ENCODE peak calls at places on chromosomes 13 and 19, in six cellular contexts. Q, C, I, H, X and A are unnamed samples.

GRCh38 chr13:24680258-24680920 is at the start of gene ATP12A:
- DNase-seq in H (peak; percentile 90), C (no peak), X (no peak), Q (peak; percentile 59), I (no peak), A (no peak)

GRCh38 chr19:10431943-10432735 is 11.8 kb downstream of the PDE4A start:
- DNase-seq in Q (peak; percentile 68), I (no peak), H (peak; percentile 63), C (peak; percentile 87), X (no peak), A (no peak)

GRCh38 chr19:47176627-47177090 is 46.0 kb downstream of the SAE1 start:
- DNase-seq in X (no peak), C (no peak), I (no peak), H (no peak), Q (no peak), A (no peak)

GRCh38 chr13:50124536-50125305 is 109.5 kb downstream of the KCNRG start:
- DNase-seq in Q (peak; percentile 99), H (peak; percentile 87), C (peak; percentile 37), I (no peak), X (peak; percentile 33), A (no peak)

GRCh38 chr19:900302-901111 is 7.2 kb downstream of the RNU6-9 start:
- DNase-seq in X (no peak), I (no peak), C (peak; percentile 92), H (peak; percentile 66), Q (peak; percentile 87), A (no peak)

GRCh38 chr13:106232680-106233079 is 302.8 kb downstream of the EFNB2 start:
- DNase-seq in Q (no peak), C (no peak), X (no peak), I (no peak), H (no peak), A (no peak)

GRCh38 chr13:43145556-43145955 is 122.2 kb downstream of the DNAJC15 start:
- DNase-seq in C (no peak), X (no peak), H (no peak), I (no peak), Q (no peak), A (no peak)

GRCh38 chr19:47363758-47364529 is 14.8 kb downstream of the DHX34 start:
- DNase-seq in C (no peak), H (no peak), Q (peak; percentile 29), I (no peak), X (no peak), A (no peak)

GRCh38 chr19:2574971-2575630 is 99.2 kb downstream of the GADD45B start:
- DNase-seq in C (no peak), Q (no peak), H (no peak), X (no peak), I (no peak), A (no peak)

GRCh38 chr13:77370888-77371287 is 44.0 kb upstream of the MYCBP2 start:
- DNase-seq in X (no peak), C (no peak), I (no peak), Q (no peak), H (no peak), A (no peak)

DNA sequence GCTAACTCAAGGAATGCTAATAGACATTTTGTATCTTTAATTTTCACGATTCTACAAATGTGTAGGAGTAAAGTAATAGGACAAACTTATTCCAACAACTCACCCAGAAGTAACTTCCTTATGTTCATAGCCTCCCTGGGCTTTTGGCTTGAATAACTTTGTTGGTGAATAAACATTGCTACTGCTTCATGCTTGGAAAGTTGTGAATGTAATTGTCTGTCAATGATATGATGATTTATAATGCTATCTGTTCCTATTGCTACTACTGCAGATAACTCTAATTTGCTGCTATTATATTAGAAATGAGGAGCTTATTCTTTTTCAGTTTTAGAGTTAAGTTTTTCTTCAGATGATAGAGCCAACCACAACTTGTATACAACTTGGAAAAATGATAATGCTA is 307.7 kb downstream of the PCDH9 start:
- DNase-seq in H (no peak), Q (no peak), C (no peak), X (no peak), I (no peak), A (no peak)
- TF ChIP-seq SIN3A in H (no peak), Q (no peak), C (no peak), X (no peak), I (no peak), A (no peak)

GRCh38 chr19:41870401-41870873 is 6.6 kb upstream of the CD79A start:
- DNase-seq in H (no peak), C (no peak), X (no peak), I (no peak), Q (peak; percentile 22), A (no peak)

GRCh38 chr19:41869374-41869955 is 7.6 kb upstream of the CD79A start:
- DNase-seq in I (no peak), X (no peak), C (no peak), Q (no peak), H (no peak), A (no peak)

GRCh38 chr19:41872775-41873647 is 4.1 kb upstream of the CD79A start:
- DNase-seq in I (peak; percentile 63), H (peak; percentile 92), C (no peak), X (peak; percentile 72), Q (peak; percentile 72), A (peak; percentile 53)

GRCh38 chr19:41872384-41872774 is 4.7 kb upstream of the CD79A start:
- DNase-seq in C (no peak), H (no peak), Q (no peak), X (no peak), I (no peak), A (no peak)

DNA sequence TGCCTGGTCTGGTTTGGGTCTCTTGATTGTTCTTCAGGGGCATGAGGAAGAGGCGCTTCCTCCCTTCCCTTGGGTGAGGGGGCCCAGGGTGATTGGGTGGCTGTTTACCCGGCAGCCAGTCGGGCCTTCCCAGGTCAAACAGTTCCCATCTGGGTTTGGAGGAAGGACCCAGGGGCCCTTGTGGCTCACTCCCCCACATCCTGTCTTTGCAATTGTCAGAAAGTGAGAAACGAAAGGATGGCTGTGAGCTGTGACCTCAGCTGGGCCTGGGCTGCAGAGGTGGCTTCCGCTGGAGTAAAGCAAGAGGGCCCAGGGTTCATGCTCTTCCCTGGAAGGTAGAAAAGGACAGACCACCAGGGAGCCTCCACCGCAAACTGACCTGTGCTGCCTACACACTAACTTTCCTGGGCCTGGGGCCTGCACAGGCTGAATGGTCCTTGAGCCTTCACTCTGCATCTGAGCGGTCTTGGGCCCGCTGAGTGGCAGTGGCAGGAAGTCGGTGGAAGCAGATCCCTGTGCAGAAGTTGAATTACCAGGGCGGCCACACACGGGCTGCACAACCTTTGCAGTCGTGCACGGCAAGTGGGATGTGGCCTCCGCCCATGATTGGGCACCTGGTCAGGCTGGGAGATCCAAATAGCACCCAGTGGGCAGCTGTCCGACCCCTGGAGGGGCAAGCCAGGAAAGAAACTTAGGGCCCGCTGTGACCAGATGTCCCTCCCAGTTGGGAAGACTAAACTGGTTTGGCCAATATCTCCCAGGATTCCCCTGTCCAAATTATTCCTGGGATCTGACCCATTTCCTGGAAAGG is 5.3 kb upstream of the CD79A start:
- DNase-seq in I (no peak), C (no peak), X (no peak), Q (peak; percentile 19), H (no peak), A (no peak)
- H3K4me3 ChIP-seq in I (no peak overlapping the region), C (no peak overlapping the region), X (no peak overlapping the region), Q (no peak overlapping the region), H (no peak overlapping the region), A (no peak overlapping the region)

DNA sequence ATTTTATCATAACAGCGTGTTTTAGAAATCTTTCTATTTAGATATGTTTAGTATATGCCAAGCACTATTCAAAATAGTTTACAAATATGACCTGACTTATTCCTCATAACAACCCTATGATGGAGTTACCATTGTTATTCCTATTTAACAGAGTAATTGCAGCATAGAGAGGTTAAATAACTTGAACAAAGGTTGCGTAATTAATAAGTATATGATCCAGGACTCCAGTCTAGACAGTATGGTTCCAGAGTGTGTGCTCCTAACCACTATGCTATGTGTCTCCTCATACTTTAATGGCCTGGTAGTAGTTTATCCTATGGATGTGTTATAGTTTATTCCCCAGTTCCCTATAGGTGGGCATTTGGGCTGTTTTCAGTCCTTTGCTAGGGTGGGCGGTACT is 145.3 kb downstream of the PAN3 start:
- DNase-seq in C (no peak), I (no peak), Q (no peak), H (no peak), X (no peak), A (no peak)
- TF ChIP-seq SIN3A in C (no peak), I (no peak), Q (no peak), H (no peak), X (no peak), A (no peak)

DNA sequence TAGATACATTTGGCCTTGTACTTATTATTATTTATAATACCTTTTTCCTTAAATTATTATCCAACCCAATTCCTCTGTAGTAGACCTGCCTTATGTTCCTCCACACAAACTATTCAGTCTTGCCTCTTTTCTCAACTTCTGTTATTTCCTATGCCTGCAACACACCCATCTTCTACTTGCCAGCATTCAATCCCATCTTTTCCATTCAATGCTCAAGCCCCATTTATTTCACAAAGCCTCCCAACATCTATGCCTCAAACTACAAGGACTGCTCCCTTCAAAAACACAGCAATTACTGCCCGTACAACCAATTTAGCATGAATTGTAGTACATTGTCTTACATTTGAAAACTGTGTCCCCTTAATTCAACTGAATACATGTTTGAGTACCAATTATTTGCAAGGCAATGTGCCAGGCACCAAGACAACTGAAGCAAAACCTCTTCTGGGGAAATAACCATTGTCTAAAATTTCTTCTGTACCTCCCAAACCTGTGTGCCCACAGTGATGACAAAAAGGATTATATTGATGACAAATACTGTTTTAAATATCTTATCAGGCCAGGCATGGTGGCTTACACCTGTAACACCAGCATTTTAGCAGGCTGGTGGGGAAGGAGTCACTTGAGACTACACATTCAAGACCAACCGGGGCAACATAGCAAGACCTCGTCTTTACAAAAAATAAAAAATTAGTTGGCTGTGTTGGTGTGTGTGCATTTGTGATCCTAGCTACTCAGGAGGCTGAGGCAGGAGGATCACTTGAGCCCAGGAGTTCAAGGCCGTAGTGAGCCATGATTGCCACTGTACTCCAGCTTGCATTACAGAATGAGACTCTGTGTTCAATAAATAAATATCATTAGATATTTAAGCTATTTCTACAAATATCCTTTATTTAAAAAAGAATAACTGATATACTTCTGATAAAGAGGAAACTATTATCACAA is 35.1 kb downstream of the ELF1 start:
- DNase-seq in X (no peak), I (no peak), C (no peak), Q (no peak), H (no peak), A (no peak)
- H3K4me3 ChIP-seq in X (no peak overlapping the region), I (no peak overlapping the region), C (no peak overlapping the region), Q (no peak overlapping the region), H (no peak overlapping the region), A (peak overlapping the region; percentile 26)

DNA sequence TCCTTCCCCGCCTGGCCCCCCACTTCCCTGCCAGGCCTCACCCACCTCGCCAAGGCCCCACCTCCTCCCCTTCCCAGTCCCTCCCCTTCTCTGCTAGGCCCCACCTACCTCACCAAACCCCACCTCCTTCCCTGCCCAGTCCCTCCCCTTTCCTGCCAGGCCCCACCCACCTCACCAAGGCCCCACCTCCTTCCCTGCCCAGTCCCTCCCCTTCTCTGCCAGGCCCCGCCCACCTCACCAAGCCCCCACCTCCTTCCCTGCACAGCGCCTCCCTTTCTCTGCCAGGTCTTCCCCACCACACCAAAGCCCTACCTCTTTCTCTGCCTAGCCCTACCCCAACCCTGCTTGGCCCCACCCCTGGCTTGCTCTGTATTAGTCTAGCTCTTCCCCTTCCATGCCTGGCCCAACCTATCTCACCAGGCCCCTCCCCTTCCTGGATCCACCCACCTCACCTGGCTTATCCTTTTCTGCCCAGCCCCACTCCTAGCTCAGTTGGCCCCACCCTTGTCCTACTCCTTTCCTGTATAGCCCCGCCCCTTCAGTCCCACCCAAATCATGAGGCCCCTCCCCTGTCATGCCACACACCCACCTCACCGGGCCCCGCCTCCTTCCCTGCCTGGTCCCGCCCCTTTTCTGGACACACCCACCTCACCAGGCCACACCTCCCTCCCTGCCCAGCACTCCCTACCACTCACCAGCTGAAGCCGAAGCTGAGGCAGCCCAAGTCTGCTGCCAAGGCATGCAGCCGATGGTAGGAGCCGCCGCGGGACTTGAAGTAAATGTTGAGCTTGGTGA is 16.2 kb downstream of the CERS1 start:
- DNase-seq in H (peak; percentile 84), C (peak; percentile 96), Q (peak; percentile 88), X (no peak), I (peak; percentile 46), A (no peak)
- TF ChIP-seq SIN3A in H (no peak), C (no peak), Q (no peak), X (no peak), I (no peak), A (no peak)